ENCODE peak calls at places on chromosome 3, in six cellular contexts. One of them, this sample, is unnamed.

GRCh38 chr3:51580418-51580817 is 41.9 kb downstream of the RAD54L2 start:
- DNase-seq in nephron progenitor cell: no peak
- DNase-seq in cardiac fibroblast: no peak
- DNase-seq in epithelial cell of esophagus: no peak
- DNase-seq in T-helper 2 cell: no peak
- DNase-seq in NCI-H1105 treated with DMSO at 0.1 percent for 48 hours: no peak
- DNase-seq in this sample: no peak

GRCh38 chr3:161413127-161413854 is 42.0 kb upstream of the SPTSSB start:
- DNase-seq in nephron progenitor cell: no peak
- DNase-seq in cardiac fibroblast: peak
- DNase-seq in epithelial cell of esophagus: no peak
- DNase-seq in T-helper 2 cell: no peak
- DNase-seq in NCI-H1105 treated with DMSO at 0.1 percent for 48 hours: no peak
- DNase-seq in this sample: no peak

GRCh38 chr3:67415504-67415903 is 238.9 kb downstream of the SUCLG2 start:
- DNase-seq in nephron progenitor cell: no peak
- DNase-seq in cardiac fibroblast: peak
- DNase-seq in epithelial cell of esophagus: no peak
- DNase-seq in T-helper 2 cell: no peak
- DNase-seq in NCI-H1105 treated with DMSO at 0.1 percent for 48 hours: no peak
- DNase-seq in this sample: no peak

GRCh38 chr3:131543714-131544113 is 40.9 kb upstream of the MRPL3 start:
- DNase-seq in nephron progenitor cell: no peak
- DNase-seq in cardiac fibroblast: peak
- DNase-seq in epithelial cell of esophagus: peak
- DNase-seq in T-helper 2 cell: no peak
- DNase-seq in NCI-H1105 treated with DMSO at 0.1 percent for 48 hours: no peak
- DNase-seq in this sample: no peak

GRCh38 chr3:58351920-58352319 is 19.2 kb downstream of the PXK start:
- DNase-seq in nephron progenitor cell: no peak
- DNase-seq in cardiac fibroblast: no peak
- DNase-seq in epithelial cell of esophagus: no peak
- DNase-seq in T-helper 2 cell: no peak
- DNase-seq in NCI-H1105 treated with DMSO at 0.1 percent for 48 hours: no peak
- DNase-seq in this sample: no peak

GRCh38 chr3:149771652-149772271 is 19.5 kb upstream of the COMMD2 start:
- DNase-seq in nephron progenitor cell: peak
- DNase-seq in cardiac fibroblast: peak
- DNase-seq in epithelial cell of esophagus: peak
- DNase-seq in T-helper 2 cell: peak
- DNase-seq in NCI-H1105 treated with DMSO at 0.1 percent for 48 hours: peak
- DNase-seq in this sample: peak

GRCh38 chr3:119258915-119259314 is 18.2 kb upstream of the B4GALT4 start:
- DNase-seq in nephron progenitor cell: no peak
- DNase-seq in cardiac fibroblast: no peak
- DNase-seq in epithelial cell of esophagus: no peak
- DNase-seq in T-helper 2 cell: no peak
- DNase-seq in NCI-H1105 treated with DMSO at 0.1 percent for 48 hours: no peak
- DNase-seq in this sample: no peak

GRCh38 chr3:10373686-10374261 is 52.9 kb upstream of the SEC13 start:
- DNase-seq in nephron progenitor cell: no peak
- DNase-seq in cardiac fibroblast: peak
- DNase-seq in epithelial cell of esophagus: peak
- DNase-seq in T-helper 2 cell: no peak
- DNase-seq in NCI-H1105 treated with DMSO at 0.1 percent for 48 hours: no peak
- DNase-seq in this sample: no peak

GRCh38 chr3:122932251-122932967 is 95.2 kb downstream of the SEMA5B start:
- DNase-seq in nephron progenitor cell: no peak
- DNase-seq in cardiac fibroblast: no peak
- DNase-seq in epithelial cell of esophagus: peak
- DNase-seq in T-helper 2 cell: no peak
- DNase-seq in NCI-H1105 treated with DMSO at 0.1 percent for 48 hours: no peak
- DNase-seq in this sample: no peak

GRCh38 chr3:120094776-120095225 is 554 bp upstream of the GSK3B start:
- DNase-seq in nephron progenitor cell: peak
- DNase-seq in cardiac fibroblast: peak
- DNase-seq in epithelial cell of esophagus: peak
- DNase-seq in T-helper 2 cell: peak
- DNase-seq in NCI-H1105 treated with DMSO at 0.1 percent for 48 hours: peak
- DNase-seq in this sample: peak